ENCODE peak calls at places on chromosomes 7 and 10, in six cellular contexts. One of them, this sample, is unnamed.

GRCh38 chr10:102327002-102327401 is 68.5 kb upstream of the NFKB2 start:
- DNase-seq in endothelial cell of umbilical vein: no peak
- DNase-seq in A549: no peak
- DNase-seq in GM12878: no peak
- DNase-seq in HepG2: no peak
- DNase-seq in K562: no peak
- DNase-seq in this sample: no peak

GRCh38 chr7:65239324-65239706 is 134.3 kb upstream of the ZNF92 start:
- DNase-seq in endothelial cell of umbilical vein: no peak
- DNase-seq in A549: no peak
- DNase-seq in GM12878: no peak
- DNase-seq in HepG2: no peak
- DNase-seq in K562: no peak
- DNase-seq in this sample: no peak

GRCh38 chr7:43619213-43620012 is 36.5 kb downstream of the STK17A start:
- DNase-seq in endothelial cell of umbilical vein: no peak
- DNase-seq in A549: no peak
- DNase-seq in GM12878: no peak
- DNase-seq in HepG2: no peak
- DNase-seq in K562: no peak
- DNase-seq in this sample: no peak

GRCh38 chr7:117810642-117811512 is 62.4 kb downstream of the CTTNBP2 start:
- DNase-seq in endothelial cell of umbilical vein: no peak
- DNase-seq in A549: no peak
- DNase-seq in GM12878: no peak
- DNase-seq in HepG2: no peak
- DNase-seq in K562: no peak
- DNase-seq in this sample: no peak

GRCh38 chr10:45420453-45421192 is 46.6 kb downstream of the ALOX5 start:
- DNase-seq in endothelial cell of umbilical vein: peak
- DNase-seq in A549: no peak
- DNase-seq in GM12878: peak
- DNase-seq in HepG2: no peak
- DNase-seq in K562: no peak
- DNase-seq in this sample: peak

GRCh38 chr10:5184987-5185386 is at the start of gene AKR1C8:
- DNase-seq in endothelial cell of umbilical vein: no peak
- DNase-seq in A549: no peak
- DNase-seq in GM12878: no peak
- DNase-seq in HepG2: no peak
- DNase-seq in K562: no peak
- DNase-seq in this sample: no peak

GRCh38 chr10:67464278-67464677 is 231.7 kb downstream of the CTNNA3 start:
- DNase-seq in endothelial cell of umbilical vein: no peak
- DNase-seq in A549: no peak
- DNase-seq in GM12878: no peak
- DNase-seq in HepG2: no peak
- DNase-seq in K562: no peak
- DNase-seq in this sample: no peak

GRCh38 chr10:46255696-46256355 is 31.0 kb upstream of the ANTXRL start:
- DNase-seq in endothelial cell of umbilical vein: peak
- DNase-seq in A549: peak
- DNase-seq in GM12878: no peak
- DNase-seq in HepG2: peak
- DNase-seq in K562: peak
- DNase-seq in this sample: peak

GRCh38 chr10:1110674-1111119 is 54.5 kb downstream of the WDR37 start:
- DNase-seq in endothelial cell of umbilical vein: no peak
- DNase-seq in A549: no peak
- DNase-seq in GM12878: no peak
- DNase-seq in HepG2: no peak
- DNase-seq in K562: no peak
- DNase-seq in this sample: no peak
- H3K4me3 ChIP-seq in endothelial cell of umbilical vein: no peak
- H3K4me3 ChIP-seq in A549: no peak
- H3K4me3 ChIP-seq in GM12878: no peak
- H3K4me3 ChIP-seq in HepG2: no peak
- H3K4me3 ChIP-seq in K562: no peak
- H3K4me3 ChIP-seq in this sample: no peak

GRCh38 chr10:23095966-23096813 is 811 bp downstream of the MSRB2 start:
- DNase-seq in endothelial cell of umbilical vein: peak
- DNase-seq in A549: peak
- DNase-seq in GM12878: no peak
- DNase-seq in HepG2: peak
- DNase-seq in K562: no peak
- DNase-seq in this sample: peak
- TF ChIP-seq MYC in endothelial cell of umbilical vein: no peak
- TF ChIP-seq MYC in A549: no peak
- TF ChIP-seq MYC in GM12878: no peak
- TF ChIP-seq MYC in HepG2: no peak
- TF ChIP-seq MYC in K562: no peak
- TF ChIP-seq MYC in this sample: no peak

GRCh38 chr10:71052708-71053107 is 159.7 kb upstream of the UNC5B start:
- DNase-seq in endothelial cell of umbilical vein: no peak
- DNase-seq in A549: no peak
- DNase-seq in GM12878: no peak
- DNase-seq in HepG2: no peak
- DNase-seq in K562: no peak
- DNase-seq in this sample: no peak
- H3K4me3 ChIP-seq in endothelial cell of umbilical vein: no peak
- H3K4me3 ChIP-seq in A549: no peak
- H3K4me3 ChIP-seq in GM12878: no peak
- H3K4me3 ChIP-seq in HepG2: no peak
- H3K4me3 ChIP-seq in K562: no peak
- H3K4me3 ChIP-seq in this sample: no peak

DNA sequence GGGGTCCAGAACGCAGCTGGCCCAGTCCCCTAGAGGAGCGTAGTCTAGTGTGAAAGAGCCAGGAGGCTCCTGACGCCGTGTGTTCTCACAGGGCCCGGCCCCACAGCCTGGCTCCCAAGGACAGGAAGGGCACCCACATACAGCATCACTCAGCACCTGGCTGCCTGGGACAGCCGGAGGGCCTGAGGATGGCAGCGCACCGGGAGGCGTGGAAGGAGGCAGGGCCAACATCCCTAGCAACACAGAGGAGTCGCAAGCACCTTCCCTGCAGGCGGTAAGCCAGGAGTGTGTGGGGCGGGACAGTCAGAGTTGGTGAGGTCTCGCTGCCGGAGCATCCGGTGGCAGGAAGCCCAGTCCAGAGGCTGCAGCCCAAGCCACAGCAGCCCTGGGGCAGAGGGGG is 125.8 kb downstream of the MAD1L1 start:
- DNase-seq in endothelial cell of umbilical vein: peak
- DNase-seq in A549: no peak
- DNase-seq in GM12878: no peak
- DNase-seq in HepG2: no peak
- DNase-seq in K562: no peak
- DNase-seq in this sample: no peak
- TF ChIP-seq MYC in endothelial cell of umbilical vein: no peak
- TF ChIP-seq MYC in A549: no peak
- TF ChIP-seq MYC in GM12878: no peak
- TF ChIP-seq MYC in HepG2: no peak
- TF ChIP-seq MYC in K562: no peak
- TF ChIP-seq MYC in this sample: no peak

DNA sequence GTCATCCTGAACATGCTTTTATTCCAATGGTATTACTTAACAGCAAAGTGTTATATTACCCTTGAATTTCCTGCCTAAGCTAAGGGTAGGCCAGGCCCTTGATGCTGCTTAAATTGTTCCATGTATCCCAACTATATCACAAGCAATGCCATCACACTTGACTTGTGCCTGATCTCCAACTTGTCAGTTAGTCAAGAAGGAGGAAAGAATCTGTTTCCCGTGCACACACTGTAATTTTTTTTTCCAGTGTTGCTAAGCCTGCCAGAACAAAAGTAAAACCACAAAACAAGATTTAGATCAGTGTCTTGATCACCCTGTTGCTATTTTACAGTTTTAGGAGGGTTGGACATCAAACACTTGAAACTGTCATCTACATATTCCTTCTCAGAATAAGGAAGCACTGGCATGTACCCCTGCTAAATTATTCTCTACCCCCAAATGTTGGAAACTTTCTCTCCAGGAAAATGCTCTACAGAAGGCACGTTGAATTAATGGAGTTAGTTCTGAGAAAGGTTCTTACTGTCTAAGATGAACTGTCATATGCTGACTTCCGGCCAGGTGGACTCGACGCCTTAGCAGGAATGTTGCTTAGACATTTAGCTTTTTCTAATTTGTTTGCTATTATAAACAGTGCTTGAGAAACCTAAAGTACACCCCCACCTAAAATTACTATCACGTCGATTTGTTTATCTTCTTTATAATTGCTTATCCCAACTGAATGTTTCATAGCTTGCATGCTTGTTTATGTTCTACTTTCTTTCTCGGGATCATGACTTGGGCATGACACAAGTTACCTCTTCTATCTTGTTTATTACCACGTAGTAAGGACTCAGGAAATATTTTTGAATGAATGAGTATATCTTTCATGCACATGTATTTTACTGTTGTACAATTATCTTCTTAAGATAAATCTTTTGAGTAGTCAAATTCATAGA is 105.6 kb upstream of the ZNF438 start:
- DNase-seq in endothelial cell of umbilical vein: peak
- DNase-seq in A549: no peak
- DNase-seq in GM12878: no peak
- DNase-seq in HepG2: no peak
- DNase-seq in K562: no peak
- DNase-seq in this sample: peak
- H3K4me3 ChIP-seq in endothelial cell of umbilical vein: no peak
- H3K4me3 ChIP-seq in A549: no peak
- H3K4me3 ChIP-seq in GM12878: no peak
- H3K4me3 ChIP-seq in HepG2: no peak
- H3K4me3 ChIP-seq in K562: no peak
- H3K4me3 ChIP-seq in this sample: no peak

DNA sequence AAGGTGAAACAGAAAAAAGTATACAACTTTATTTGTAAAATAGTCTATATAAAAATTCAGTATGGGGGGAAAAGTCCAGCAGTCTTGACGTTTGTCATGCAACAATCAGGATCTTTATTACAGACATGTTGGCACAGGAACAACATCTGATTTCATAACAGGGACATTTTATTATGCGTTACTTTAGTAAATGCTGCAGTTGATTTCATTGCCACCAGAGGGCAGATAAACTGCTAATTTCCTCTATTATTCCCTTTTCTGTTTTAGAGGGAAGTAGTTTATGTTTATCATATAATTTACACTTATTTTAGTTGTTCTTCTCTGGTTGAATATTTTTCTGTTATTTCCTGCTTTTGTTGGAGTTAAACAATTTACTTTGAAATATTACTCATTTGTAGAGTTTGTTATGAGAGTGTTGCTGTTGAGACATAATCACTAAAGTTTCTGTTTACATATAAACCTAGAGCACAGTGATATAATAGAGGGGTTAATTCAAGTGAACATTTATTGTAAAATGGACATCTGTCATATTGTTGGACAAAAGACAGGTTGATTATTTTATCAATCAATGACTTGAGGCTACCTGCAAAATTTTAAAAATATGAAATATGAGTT is 3.3 kb downstream of the PLXDC2 start:
- DNase-seq in endothelial cell of umbilical vein: peak
- DNase-seq in A549: peak
- DNase-seq in GM12878: no peak
- DNase-seq in HepG2: peak
- DNase-seq in K562: peak
- DNase-seq in this sample: peak
- TF ChIP-seq MYC in endothelial cell of umbilical vein: no peak
- TF ChIP-seq MYC in A549: no peak
- TF ChIP-seq MYC in GM12878: no peak
- TF ChIP-seq MYC in HepG2: no peak
- TF ChIP-seq MYC in K562: no peak
- TF ChIP-seq MYC in this sample: no peak

GRCh38 chr7:150340875-150341262 is 560 bp downstream of the RARRES2 start:
- DNase-seq in endothelial cell of umbilical vein: no peak
- DNase-seq in A549: no peak
- DNase-seq in GM12878: no peak
- DNase-seq in HepG2: no peak
- DNase-seq in K562: peak
- DNase-seq in this sample: no peak
- H3K4me3 ChIP-seq in endothelial cell of umbilical vein: no peak
- H3K4me3 ChIP-seq in A549: no peak
- H3K4me3 ChIP-seq in GM12878: no peak
- H3K4me3 ChIP-seq in HepG2: peak
- H3K4me3 ChIP-seq in K562: no peak
- H3K4me3 ChIP-seq in this sample: no peak

GRCh38 chr10:75398630-75399460 is 2.7 kb downstream of the ZNF503 start:
- DNase-seq in endothelial cell of umbilical vein: peak
- DNase-seq in A549: no peak
- DNase-seq in GM12878: no peak
- DNase-seq in HepG2: no peak
- DNase-seq in K562: no peak
- DNase-seq in this sample: no peak
- TF ChIP-seq MYC in endothelial cell of umbilical vein: no peak
- TF ChIP-seq MYC in A549: no peak
- TF ChIP-seq MYC in GM12878: no peak
- TF ChIP-seq MYC in HepG2: no peak
- TF ChIP-seq MYC in K562: no peak
- TF ChIP-seq MYC in this sample: no peak

DNA sequence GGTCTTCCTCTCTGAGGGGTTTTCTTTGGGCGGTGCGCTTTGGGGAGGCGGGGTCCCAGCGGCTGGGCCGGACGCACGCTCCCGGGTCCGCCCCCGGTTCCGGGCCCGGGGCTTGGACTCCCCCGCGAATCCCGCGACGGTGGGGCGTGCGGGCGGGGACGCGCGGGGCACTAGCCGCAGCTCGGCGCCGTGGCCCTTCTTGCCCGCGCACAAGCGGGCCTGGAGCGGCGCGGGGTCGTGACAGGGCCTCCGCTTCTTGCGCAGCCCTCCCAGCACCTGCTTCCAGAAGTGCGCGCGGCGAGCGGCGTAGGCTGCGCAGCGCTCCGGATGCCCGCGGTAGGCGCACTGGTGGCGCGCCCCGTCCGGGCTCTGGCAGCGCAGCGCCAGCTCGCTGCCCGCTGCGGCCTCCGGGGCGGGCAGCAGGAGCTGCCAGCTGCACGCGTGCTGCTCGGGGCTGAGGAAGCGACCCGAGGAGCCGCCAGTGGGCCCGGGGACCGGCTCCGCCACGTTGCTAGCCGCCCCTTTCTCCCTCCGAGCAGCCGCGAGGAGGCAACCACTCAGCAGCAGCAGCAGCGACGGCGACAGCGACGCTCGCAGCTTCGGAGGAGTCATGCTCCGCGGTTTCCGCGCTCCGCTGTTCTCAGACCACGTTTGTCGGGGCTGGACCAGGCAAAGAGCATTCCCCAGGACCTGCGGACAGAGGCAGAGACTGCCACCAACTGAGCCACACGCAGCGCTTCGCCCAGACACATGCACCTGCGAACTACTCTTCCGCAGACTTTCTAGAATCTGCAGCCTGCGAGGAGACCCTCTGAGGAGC is 718 bp downstream of the FGFBP3 start:
- DNase-seq in endothelial cell of umbilical vein: peak
- DNase-seq in A549: peak
- DNase-seq in GM12878: peak
- DNase-seq in HepG2: peak
- DNase-seq in K562: peak
- DNase-seq in this sample: peak
- H3K4me3 ChIP-seq in endothelial cell of umbilical vein: peak
- H3K4me3 ChIP-seq in A549: peak
- H3K4me3 ChIP-seq in GM12878: peak
- H3K4me3 ChIP-seq in HepG2: peak
- H3K4me3 ChIP-seq in K562: peak
- H3K4me3 ChIP-seq in this sample: peak